ENCODE peak calls at places on chromosomes 2 and 18, in seven cellular contexts. E is transverse colon, C is right lobe of liver, V is WTC11, L is pancreas, J is fibroblast of pulmonary artery, S is fibroblast of lung. N is an unnamed sample.
A peak's percentile ranks its signal among the peaks of the same experiment; 100 is the strongest.

GRCh38 chr18:12278765-12279682 is 24.9 kb downstream of the CIDEA start:
- DNase-seq in E (peak; percentile 69), C (peak; percentile 65), V (peak; percentile 71), L (no peak), J (peak; percentile 99), S (peak; percentile 98), N (peak; percentile 74)

GRCh38 chr2:202314116-202314515 is 48.6 kb downstream of the NOP58 start:
- DNase-seq in E (no peak), C (no peak), V (no peak), L (no peak), J (no peak), S (no peak), N (no peak)

GRCh38 chr18:26082475-26082874 is 7.9 kb downstream of the SS18 start:
- DNase-seq in E (no peak), C (no peak), V (no peak), L (no peak), J (peak; percentile 28), S (peak; percentile 65), N (no peak)

GRCh38 chr2:65055427-65056214 is 595 bp upstream of the CEP68 start:
- DNase-seq in E (peak; percentile 77), C (no peak), V (peak; percentile 66), L (no peak), J (no peak), S (no peak), N (no peak)

GRCh38 chr2:233093721-233094120 is 33.6 kb downstream of the INPP5D start:
- DNase-seq in E (no peak), C (no peak), V (no peak), L (no peak), J (no peak), S (no peak), N (no peak)

GRCh38 chr2:22904126-22904684 is 480.8 kb upstream of the KLHL29 start:
- DNase-seq in E (peak; percentile 18), C (peak; percentile 45), V (peak; percentile 78), L (peak; percentile 3), J (no peak), S (no peak), N (no peak)

GRCh38 chr2:148255929-148256328 is 235.0 kb downstream of the MBD5 start:
- DNase-seq in E (no peak), C (peak; percentile 82), V (no peak), L (no peak), J (no peak), S (no peak), N (no peak)

GRCh38 chr2:230602562-230603230 is 109.9 kb upstream of the CAB39 start:
- DNase-seq in E (peak; percentile 51), C (no peak), V (no peak), L (no peak), J (no peak), S (no peak), N (no peak)

GRCh38 chr2:150409196-150409595 is 78.3 kb downstream of the RND3 start:
- DNase-seq in E (no peak), C (no peak), V (no peak), L (no peak), J (no peak), S (no peak), N (no peak)

GRCh38 chr2:164522561-164522981 is 98.7 kb downstream of the GRB14 start:
- DNase-seq in E (no peak), C (no peak), V (no peak), L (no peak), J (no peak), S (peak; percentile 37), N (no peak)

GRCh38 chr18:50977037-50977760 is 9.4 kb downstream of the ELAC1 start:
- DNase-seq in E (no peak), C (no peak), V (no peak), L (no peak), J (no peak), S (no peak), N (no peak)

GRCh38 chr2:236986524-236987330 is 99.0 kb upstream of the COPS8 start:
- DNase-seq in E (no peak), C (no peak), V (no peak), L (no peak), J (no peak), S (no peak), N (no peak)

GRCh38 chr2:215476424-215476823 is 40.6 kb upstream of the FN1 start:
- DNase-seq in E (no peak), C (no peak), V (no peak), L (no peak), J (no peak), S (peak; percentile 38), N (no peak)

GRCh38 chr18:73487956-73488355 is 620.2 kb upstream of the NETO1 start:
- DNase-seq in E (no peak), C (no peak), V (no peak), L (no peak), J (peak; percentile 39), S (no peak), N (no peak)

GRCh38 chr2:120904825-120905224 is 169.2 kb downstream of the GLI2 start:
- DNase-seq in E (no peak), C (no peak), V (no peak), L (no peak), J (no peak), S (no peak), N (no peak)

GRCh38 chr2:182283512-182283911 is 143.3 kb downstream of the PDE1A start:
- DNase-seq in E (no peak), C (no peak), V (no peak), L (no peak), J (peak; percentile 73), S (peak; percentile 32), N (no peak)

DNA sequence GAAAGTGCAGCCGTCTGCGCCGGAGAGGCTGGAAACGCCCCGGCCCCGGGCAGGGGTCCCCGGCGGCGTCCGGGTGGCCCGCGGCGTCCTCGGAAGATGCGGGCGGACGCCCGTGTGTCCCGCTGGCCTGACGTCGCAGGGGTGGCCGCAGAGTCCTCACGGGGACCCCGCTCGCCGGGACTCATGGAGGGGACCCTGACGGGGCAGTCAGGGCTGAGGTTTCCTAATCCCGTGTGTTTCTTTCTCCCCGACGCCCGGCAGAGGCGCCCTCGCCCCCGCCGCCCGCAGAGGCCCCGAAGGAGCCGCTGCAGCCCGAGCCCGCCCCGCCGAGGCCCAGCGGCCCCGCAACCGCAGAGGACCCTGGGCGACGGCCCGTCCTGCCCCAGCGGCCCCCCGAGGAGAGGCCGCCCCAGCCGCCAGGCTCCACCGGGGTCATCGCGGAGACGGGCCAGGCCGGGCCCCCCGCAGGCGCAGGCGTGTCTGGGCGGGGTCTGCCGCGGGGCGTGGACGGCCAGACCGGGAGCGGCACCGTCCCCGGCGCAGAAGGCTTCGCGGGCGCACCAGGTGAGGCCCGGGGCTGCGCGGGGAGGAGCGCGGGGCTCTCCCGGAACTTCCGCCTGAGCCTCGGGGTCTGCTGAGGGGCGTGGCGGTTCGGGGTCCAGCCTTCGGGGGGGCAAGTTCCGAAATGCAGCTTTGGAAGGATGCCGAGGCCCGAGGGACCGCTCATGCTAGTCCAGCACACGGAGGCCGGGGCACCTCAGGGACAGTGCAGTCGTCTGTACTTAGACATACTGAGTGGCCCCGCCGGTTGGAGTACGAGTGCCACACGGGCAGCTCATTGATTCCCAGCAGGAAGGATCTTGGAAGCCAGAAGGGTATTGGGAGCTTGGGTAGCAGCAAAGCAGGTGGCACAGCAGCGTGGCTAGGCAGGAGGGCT is 60.0 kb downstream of the EMILIN2 start:
- DNase-seq in E (peak; percentile 70), C (peak; percentile 46), V (peak; percentile 54), L (no peak), J (no peak), S (no peak), N (no peak)
- TF ChIP-seq CTCF in E (no peak), C (peak; percentile 8), V (no peak), L (no peak), J (no peak), S (peak; percentile 20), N (no peak)

GRCh38 chr2:188316791-188317423 is 25.2 kb downstream of the GULP1 start:
- DNase-seq in E (no peak), C (no peak), V (no peak), L (no peak), J (no peak), S (no peak), N (no peak)

GRCh38 chr2:188320861-188321260 is 29.2 kb downstream of the GULP1 start:
- DNase-seq in E (no peak), C (no peak), V (no peak), L (no peak), J (no peak), S (no peak), N (no peak)

GRCh38 chr2:188322569-188323531 is 31.2 kb downstream of the GULP1 start:
- DNase-seq in E (no peak), C (no peak), V (no peak), L (peak; percentile 37), J (peak; percentile 42), S (peak; percentile 96), N (no peak)

GRCh38 chr2:188318161-188318749 is 26.6 kb downstream of the GULP1 start:
- DNase-seq in E (no peak), C (no peak), V (no peak), L (no peak), J (no peak), S (no peak), N (no peak)

DNA sequence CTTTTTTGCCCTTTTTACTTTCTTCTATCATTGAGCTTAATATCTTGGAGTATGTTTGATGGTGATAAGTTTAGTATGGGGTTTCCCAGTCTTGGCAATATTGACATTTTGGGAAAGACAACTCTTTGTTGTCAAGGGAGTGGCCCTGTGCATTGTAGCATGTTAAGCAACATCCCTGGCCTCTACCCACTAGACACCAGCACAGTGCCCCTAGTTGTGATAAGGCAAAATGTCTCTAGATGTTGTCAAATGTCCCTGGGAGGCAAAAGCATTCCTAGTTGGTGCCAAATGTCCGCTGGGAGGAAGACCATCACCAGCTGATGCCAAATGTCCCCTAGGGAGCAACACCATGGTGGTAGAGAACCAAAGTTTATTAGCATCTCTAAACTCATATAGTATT is 28.2 kb downstream of the GULP1 start:
- DNase-seq in E (no peak), C (no peak), V (no peak), L (no peak), J (peak; percentile 16), S (no peak), N (no peak)
- TF ChIP-seq CTCF in E (no peak), C (no peak), V (no peak), L (no peak), J (no peak), S (no peak), N (no peak)

GRCh38 chr2:56195563-56195962 is 11.8 kb downstream of the CCDC85A start:
- DNase-seq in E (no peak), C (no peak), V (no peak), L (no peak), J (peak; percentile 30), S (peak; percentile 50), N (no peak)

GRCh38 chr2:56192664-56193305 is 9.0 kb downstream of the CCDC85A start:
- DNase-seq in E (no peak), C (no peak), V (no peak), L (no peak), J (no peak), S (no peak), N (no peak)

DNA sequence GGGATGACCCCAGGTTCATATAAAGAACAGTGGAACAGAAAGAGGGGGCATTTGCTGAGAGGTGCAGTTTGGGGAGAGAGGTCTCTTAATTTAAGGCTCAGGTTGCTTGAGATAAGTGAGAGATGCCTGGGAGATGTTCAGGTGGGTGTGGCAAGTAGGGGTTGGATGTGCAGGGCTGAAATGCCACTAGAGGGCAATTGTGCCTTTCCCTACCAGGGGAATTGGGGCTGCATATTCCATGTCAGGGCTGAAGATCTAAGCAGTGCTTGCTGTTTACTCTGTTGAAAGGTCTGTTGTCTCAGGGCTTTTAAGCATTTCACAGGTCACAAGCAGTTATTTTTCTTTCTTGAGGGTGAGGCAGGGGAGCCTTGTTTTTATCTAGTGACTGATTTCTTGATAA is 7.8 kb downstream of the CCDC85A start:
- DNase-seq in E (no peak), C (peak; percentile 22), V (peak; percentile 42), L (no peak), J (peak; percentile 67), S (peak; percentile 48), N (no peak)
- TF ChIP-seq CTCF in E (peak; percentile 28), C (peak; percentile 58), V (peak; percentile 28), L (peak; percentile 27), J (peak; percentile 73), S (peak; percentile 23), N (peak; percentile 25)

GRCh38 chr2:227404575-227404974 is 16.8 kb upstream of the SCYGR1 start:
- DNase-seq in E (no peak), C (no peak), V (no peak), L (no peak), J (no peak), S (no peak), N (no peak)
- TF ChIP-seq CTCF in E (no peak), C (no peak), V (no peak), L (no peak), J (no peak), S (no peak), N (no peak)